ENCODE peak calls at places on chromosomes 12 and 14, in nine cellular contexts. S, N, X, D, F, V, G, T and K are unnamed samples. For H3K27me3, the result is how much of the 10 kb centered on the place peaks cover.

GRCh38 chr12:110718222-110718908 is 24.3 kb downstream of the PPP1CC start:
- DNase-seq in S (no peak), N (no peak), X (no peak), D (no peak), F (no peak), V (no peak), G (no peak), T (no peak), K (no peak)

GRCh38 chr12:1398673-1399072 is 195.7 kb downstream of the FBXL14 start:
- DNase-seq in S (no peak), N (no peak), X (no peak), D (no peak), F (no peak), V (no peak), G (no peak), T (peak), K (peak)

GRCh38 chr14:92573761-92574498 is 60.3 kb downstream of the RIN3 start:
- DNase-seq in S (no peak), N (no peak), X (no peak), D (no peak), F (no peak), V (no peak), G (peak), T (no peak), K (no peak)

GRCh38 chr12:124162151-124163110 is 132.5 kb upstream of the RFLNA start:
- DNase-seq in S (no peak), N (peak), X (no peak), D (no peak), F (no peak), V (no peak), G (no peak), T (no peak), K (no peak)

GRCh38 chr14:102325791-102326345 is 6.3 kb downstream of the ZNF839 start:
- DNase-seq in S (no peak), N (no peak), X (no peak), D (no peak), F (no peak), V (no peak), G (no peak), T (no peak), K (no peak)

GRCh38 chr12:1474059-1474537 is 120.3 kb downstream of the FBXL14 start:
- DNase-seq in S (no peak), N (no peak), X (no peak), D (peak), F (no peak), V (no peak), G (no peak), T (no peak), K (peak)

GRCh38 chr12:11856971-11857370 is 207.5 kb downstream of the ETV6 start:
- DNase-seq in S (no peak), N (no peak), X (no peak), D (no peak), F (no peak), V (no peak), G (no peak), T (no peak), K (no peak)

GRCh38 chr14:22469541-22470303 is 119.3 kb downstream of the DAD1 start:
- DNase-seq in S (no peak), N (no peak), X (peak), D (no peak), F (no peak), V (no peak), G (no peak), T (no peak), K (no peak)

GRCh38 chr12:31752450-31752849 is 23.6 kb upstream of the AMN1 start:
- DNase-seq in S (no peak), N (no peak), X (no peak), D (no peak), F (no peak), V (no peak), G (no peak), T (peak), K (no peak)

GRCh38 chr12:106296179-106296877 is 6.2 kb upstream of the TCP11L2 start:
- DNase-seq in S (no peak), N (no peak), X (no peak), D (no peak), F (no peak), V (no peak), G (no peak), T (no peak), K (no peak)

GRCh38 chr12:19573866-19574265 is 134.6 kb downstream of the AEBP2 start:
- DNase-seq in S (no peak), N (no peak), X (no peak), D (no peak), F (no peak), V (no peak), G (peak), T (no peak), K (no peak)

GRCh38 chr12:19576421-19576925 is 137.2 kb downstream of the AEBP2 start:
- DNase-seq in S (no peak), N (no peak), X (no peak), D (no peak), F (no peak), V (no peak), G (no peak), T (no peak), K (peak)

GRCh38 chr12:19572920-19573558 is 133.7 kb downstream of the AEBP2 start:
- DNase-seq in S (no peak), N (peak), X (peak), D (peak), F (no peak), V (no peak), G (peak), T (peak), K (no peak)

GRCh38 chr12:19575307-19576243 is 136.3 kb downstream of the AEBP2 start:
- DNase-seq in S (no peak), N (no peak), X (peak), D (peak), F (no peak), V (peak), G (no peak), T (no peak), K (no peak)

DNA sequence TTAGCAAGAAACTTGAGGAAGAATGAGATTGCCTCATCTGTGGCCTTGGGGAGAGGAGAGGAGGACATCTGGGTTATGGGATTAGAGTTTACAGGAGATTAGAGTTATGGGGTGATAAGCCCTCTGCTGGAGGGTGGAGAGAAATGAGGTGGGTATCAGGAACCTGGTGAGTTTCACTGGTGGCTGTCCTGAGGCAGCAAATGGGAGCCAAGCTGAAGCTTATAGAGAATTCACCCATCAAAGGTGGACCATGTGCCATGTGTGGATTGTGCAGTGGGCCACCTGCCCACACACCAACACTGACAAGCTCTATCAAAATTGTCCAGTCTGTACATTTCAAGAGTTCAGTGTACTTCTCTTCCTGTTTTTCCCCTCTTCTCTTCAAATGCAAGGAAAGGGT is 135.3 kb downstream of the AEBP2 start:
- DNase-seq in S (no peak), N (no peak), X (no peak), D (no peak), F (no peak), V (no peak), G (no peak), T (no peak), K (no peak)
- H3K27ac ChIP-seq in S (no peak), N (no peak), X (no peak), D (no peak), F (no peak), V (no peak), G (peak), T (no peak), K (no peak)

GRCh38 chr12:113643575-113643974 is 171.9 kb upstream of the LHX5 start:
- DNase-seq in S (no peak), N (no peak), X (no peak), D (no peak), F (no peak), V (no peak), G (no peak), T (no peak), K (no peak)

GRCh38 chr12:113645183-113645582 is 173.5 kb upstream of the LHX5 start:
- DNase-seq in S (no peak), N (no peak), X (no peak), D (no peak), F (no peak), V (no peak), G (no peak), T (no peak), K (no peak)

GRCh38 chr12:113649256-113649830 is 177.7 kb upstream of the LHX5 start:
- DNase-seq in S (no peak), N (no peak), X (no peak), D (no peak), F (no peak), V (no peak), G (no peak), T (no peak), K (no peak)

GRCh38 chr12:113650476-113650875 is 178.8 kb upstream of the LHX5 start:
- DNase-seq in S (no peak), N (no peak), X (no peak), D (no peak), F (no peak), V (no peak), G (no peak), T (no peak), K (no peak)

GRCh38 chr12:113647048-113647447 is 175.4 kb upstream of the LHX5 start:
- DNase-seq in S (no peak), N (no peak), X (no peak), D (no peak), F (no peak), V (no peak), G (no peak), T (no peak), K (no peak)
- TF ChIP-seq CTCF in S (no peak), N (no peak), X (no peak), D (peak), F (peak), V (no peak), G (no peak), T (no peak), K (peak)

DNA sequence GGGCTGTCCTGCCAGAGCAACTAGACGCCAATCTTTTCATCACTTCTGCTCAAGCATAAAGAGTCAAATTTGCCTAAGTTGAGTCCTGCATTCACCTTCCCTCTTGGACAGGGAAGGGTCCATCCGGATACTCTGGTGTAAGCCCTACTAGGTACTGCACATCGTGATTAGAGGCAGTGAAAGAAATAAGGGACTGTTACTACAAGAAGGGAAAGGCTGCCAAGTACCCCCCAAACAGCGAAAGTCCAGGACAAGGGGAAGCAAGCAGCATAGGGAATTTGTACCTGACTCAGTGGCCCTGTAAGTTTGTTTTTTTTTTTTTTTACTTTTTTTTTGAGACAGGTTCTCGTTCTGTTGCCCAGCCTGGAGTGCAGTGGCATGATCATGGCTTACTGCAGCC is 13.7 kb upstream of the PLEKHH1 start:
- DNase-seq in S (no peak), N (no peak), X (no peak), D (no peak), F (no peak), V (no peak), G (no peak), T (no peak), K (no peak)
- H3K27me3 ChIP-seq in S (under half), N (under half), X (under half), D (half or more), F (under half), V (under half), G (under half), T (under half), K (half or more)

DNA sequence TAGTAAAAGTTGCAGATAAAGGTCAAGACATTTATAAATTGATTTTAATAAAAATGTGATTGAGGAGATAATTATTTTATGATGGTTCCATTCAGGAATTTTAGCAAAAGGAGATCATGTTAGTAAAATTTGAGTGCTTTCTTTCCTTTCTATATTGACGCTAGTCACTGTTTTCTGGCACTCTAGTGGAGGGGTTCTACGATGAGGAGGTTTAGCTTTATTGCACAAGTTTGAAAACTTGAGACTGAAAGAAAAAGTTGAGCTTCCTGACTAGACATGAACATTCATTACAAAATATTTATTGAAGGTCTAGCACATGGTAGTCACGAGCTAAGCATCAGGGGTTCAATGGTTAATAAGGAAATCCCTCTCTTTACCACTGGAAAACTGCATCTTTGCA is 336.1 kb downstream of the SNAPC1 start:
- DNase-seq in S (no peak), N (no peak), X (no peak), D (no peak), F (no peak), V (no peak), G (no peak), T (no peak), K (no peak)
- H3K27ac ChIP-seq in S (no peak), N (no peak), X (no peak), D (no peak), F (no peak), V (no peak), G (no peak), T (no peak), K (no peak)

GRCh38 chr14:54715244-54715643 is 148.3 kb downstream of the SAMD4A start:
- DNase-seq in S (no peak), N (no peak), X (no peak), D (no peak), F (no peak), V (no peak), G (no peak), T (no peak), K (no peak)
- TF ChIP-seq CTCF in S (no peak), N (no peak), X (no peak), D (peak), F (no peak), V (no peak), G (no peak), T (no peak), K (peak)

DNA sequence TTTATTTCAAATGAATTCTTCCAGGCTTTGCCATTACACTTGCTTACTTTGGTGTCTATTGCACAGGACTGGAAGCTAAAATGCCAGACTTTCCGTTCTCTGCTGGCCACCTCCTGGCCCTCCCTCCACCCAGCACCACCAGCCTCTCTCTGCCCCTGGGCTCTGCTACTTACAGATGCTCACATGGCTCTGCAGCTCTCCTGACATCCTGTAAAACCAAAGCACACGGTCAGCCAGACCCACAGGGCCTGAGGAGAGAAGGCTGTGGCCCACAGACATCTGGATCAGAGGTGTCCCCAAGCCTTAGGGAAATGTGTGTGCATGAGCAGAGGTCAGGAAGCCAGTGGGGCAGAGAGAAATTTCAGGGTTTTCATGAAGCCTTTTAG is 11.6 kb upstream of the KRT1 start:
- DNase-seq in S (no peak), N (no peak), X (no peak), D (no peak), F (no peak), V (no peak), G (no peak), T (no peak), K (no peak)
- H3K27me3 ChIP-seq in S (under half), N (half or more), X (under half), D (half or more), F (under half), V (half or more), G (half or more), T (half or more), K (under half)

DNA sequence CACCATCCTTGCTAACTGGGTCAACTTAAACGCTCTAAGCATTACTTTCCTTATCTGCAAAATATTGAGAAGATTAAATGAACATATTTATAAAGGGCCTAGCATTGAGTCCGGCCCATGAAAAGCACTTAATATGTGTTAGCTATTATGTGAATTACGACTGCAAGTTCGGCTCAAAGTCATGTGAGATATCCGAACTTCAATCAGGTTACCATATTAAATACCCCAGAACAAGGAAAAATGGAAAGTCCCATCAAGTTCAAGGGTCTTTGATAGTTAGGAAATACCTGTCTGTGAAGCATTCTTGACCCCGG is 487 bp upstream of the NRDE2 start:
- DNase-seq in S (no peak), N (no peak), X (no peak), D (no peak), F (no peak), V (no peak), G (no peak), T (peak), K (no peak)
- H3K27ac ChIP-seq in S (peak), N (peak), X (peak), D (peak), F (peak), V (peak), G (peak), T (no peak), K (no peak)

DNA sequence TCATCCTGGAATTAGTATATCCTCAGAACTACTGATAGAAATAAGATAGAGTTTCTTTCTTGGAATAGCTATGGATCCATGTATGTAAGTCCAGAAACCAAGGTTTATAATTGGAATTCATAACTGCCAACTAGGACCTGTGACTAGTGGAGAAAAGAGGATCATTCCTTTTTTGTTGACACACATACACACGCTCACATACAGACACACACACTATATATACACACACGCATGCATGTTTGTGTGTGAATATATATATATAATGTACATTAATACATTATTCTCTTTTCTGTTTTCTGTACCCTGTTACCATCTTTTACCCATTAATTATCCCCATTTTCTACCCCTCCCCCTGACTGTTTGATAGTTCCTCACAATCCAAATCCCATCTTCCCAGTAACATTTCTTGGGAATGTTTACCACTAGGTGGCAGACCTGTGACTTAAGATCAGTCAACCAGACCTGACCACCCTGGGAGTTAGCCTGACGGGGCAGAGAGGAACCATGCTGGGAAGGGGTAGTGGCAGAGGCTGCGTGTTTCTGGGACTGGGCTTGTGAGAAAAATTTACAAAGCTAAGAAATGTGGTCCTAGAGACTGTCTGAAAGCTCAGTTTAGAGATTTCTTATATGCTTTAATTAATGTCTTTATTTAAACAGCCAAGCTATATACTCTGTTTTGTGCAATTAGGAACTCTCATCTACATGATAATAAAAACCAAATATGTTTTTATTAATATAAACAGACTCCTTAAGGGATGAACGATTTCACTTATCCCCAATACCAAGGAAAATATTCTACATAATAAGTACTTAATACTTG is 308.0 kb downstream of the PPFIA2 start:
- DNase-seq in S (peak), N (no peak), X (peak), D (peak), F (no peak), V (peak), G (no peak), T (peak), K (peak)
- TF ChIP-seq CTCF in S (peak), N (peak), X (peak), D (peak), F (peak), V (peak), G (peak), T (peak), K (peak)